ENCODE peak calls at places on chromosomes 4 and X, in four cellular contexts. M is hepatocyte, F is aorta, N is fibroblast of lung. Z is an unnamed sample.

GRCh38 chr4:12791536-12791935 is 692.6 kb downstream of the RAB28 start:
- DNase-seq in M (no peak), F (no peak), N (no peak), Z (peak; percentile 39)

GRCh38 chr4:7434766-7435150 is at the start of gene PSAPL1:
- DNase-seq in M (peak; percentile 92), F (peak; percentile 44), N (peak; percentile 33), Z (no peak)

GRCh38 chr4:26174033-26174432 is 146.8 kb upstream of the RBPJ start:
- DNase-seq in M (peak; percentile 50), F (no peak), N (no peak), Z (no peak)

GRCh38 chrX:66914082-66914481 is 275.2 kb upstream of the EDA2R start:
- DNase-seq in M (peak; percentile 71), F (no peak), N (no peak), Z (peak; percentile 55)

GRCh38 chr4:122450847-122451246 is 5.7 kb downstream of the IL2 start:
- DNase-seq in M (peak; percentile 11), F (no peak), N (no peak), Z (peak; percentile 46)

GRCh38 chr4:156958276-156959074 is 13.1 kb downstream of the PDGFC start:
- DNase-seq in M (no peak), F (no peak), N (no peak), Z (no peak)

GRCh38 chr4:3010998-3011397 is 47.6 kb downstream of the GRK4 start:
- DNase-seq in M (no peak), F (no peak), N (peak; percentile 75), Z (no peak)

GRCh38 chrX:46710927-46711623 is 47.8 kb downstream of the SLC9A7 start:
- DNase-seq in M (no peak), F (no peak), N (no peak), Z (no peak)

GRCh38 chr4:4386296-4386735 is 586 bp upstream of the NSG1 start:
- DNase-seq in M (peak; percentile 22), F (no peak), N (no peak), Z (no peak)

GRCh38 chrX:96081891-96082290 is 602.8 kb upstream of the DIAPH2 start:
- DNase-seq in M (no peak), F (no peak), N (no peak), Z (no peak)

GRCh38 chr4:154332681-154333421 is 158.7 kb downstream of the DCHS2 start:
- DNase-seq in M (peak; percentile 80), F (peak; percentile 47), N (peak; percentile 0), Z (no peak)

GRCh38 chr4:70705856-70706461 is 15.8 kb upstream of the RUFY3 start:
- DNase-seq in M (no peak), F (no peak), N (peak; percentile 72), Z (no peak)

GRCh38 chr4:44725166-44725565 is 1.2 kb downstream of the GNPDA2 start:
- DNase-seq in M (peak; percentile 9), F (no peak), N (peak; percentile 10), Z (no peak)

GRCh38 chrX:9832811-9833210 is 46.6 kb downstream of the SHROOM2 start:
- DNase-seq in M (no peak), F (no peak), N (no peak), Z (peak; percentile 67)

GRCh38 chr4:10521386-10521785 is 64.2 kb upstream of the ZNF518B start:
- DNase-seq in M (no peak), F (no peak), N (no peak), Z (no peak)

GRCh38 chr4:7788687-7789425 is 150.8 kb downstream of the AFAP1 start:
- DNase-seq in M (no peak), F (no peak), N (no peak), Z (no peak)

GRCh38 chr4:184792950-184793555 is 32.7 kb downstream of the ACSL1 start:
- DNase-seq in M (peak; percentile 60), F (no peak), N (peak; percentile 97), Z (peak; percentile 51)

GRCh38 chr4:10013722-10014121 is 7.6 kb downstream of the SLC2A9 start:
- DNase-seq in M (peak; percentile 70), F (no peak), N (no peak), Z (peak; percentile 58)

GRCh38 chrX:2682582-2683177 is 8.4 kb upstream of the CD99 start:
- DNase-seq in M (no peak), F (no peak), N (no peak), Z (no peak)
- H3K27ac ChIP-seq in M (no peak overlapping the region), F (no peak overlapping the region), N (no peak overlapping the region), Z (no peak overlapping the region)

GRCh38 chr4:159175165-159175988 is 72.5 kb downstream of the RAPGEF2 start:
- DNase-seq in M (peak; percentile 88), F (peak; percentile 63), N (peak; percentile 88), Z (peak; percentile 76)

GRCh38 chr4:159177265-159178146 is 74.6 kb downstream of the RAPGEF2 start:
- DNase-seq in M (no peak), F (no peak), N (no peak), Z (no peak)

GRCh38 chr4:159179310-159179958 is 76.6 kb downstream of the RAPGEF2 start:
- DNase-seq in M (no peak), F (no peak), N (no peak), Z (no peak)

GRCh38 chr4:159175989-159176375 is 73.1 kb downstream of the RAPGEF2 start:
- DNase-seq in M (no peak), F (no peak), N (no peak), Z (no peak)

GRCh38 chr4:159178147-159178541 is 75.3 kb downstream of the RAPGEF2 start:
- DNase-seq in M (no peak), F (no peak), N (peak; percentile 12), Z (no peak)
- H3K4me1 ChIP-seq in M (peaks cover 12% of the 10 kb centered on the region), F (peaks cover 3% of the 10 kb centered on the region), N (peaks cover 4% of the 10 kb centered on the region), Z (no peaks in the 10 kb centered on the region)

GRCh38 chrX:7120578-7121219 is 26.8 kb upstream of the STS start:
- DNase-seq in M (peak; percentile 23), F (no peak), N (peak; percentile 20), Z (no peak)
- H3K27ac ChIP-seq in M (peak overlapping the region; percentile 61), F (no peak overlapping the region), N (no peak overlapping the region), Z (no peak overlapping the region)

GRCh38 chr4:1862055-1862911 is 6.3 kb upstream of the LETM1 start:
- DNase-seq in M (peak; percentile 1), F (no peak), N (no peak), Z (no peak)
- H3K4me1 ChIP-seq in M (peaks cover 37% of the 10 kb centered on the region), F (no peaks in the 10 kb centered on the region), N (no peaks in the 10 kb centered on the region), Z (no peaks in the 10 kb centered on the region)

GRCh38 chr4:74793757-74794340 is 474 bp downstream of the BTC start:
- DNase-seq in M (peak; percentile 69), F (peak; percentile 71), N (peak; percentile 22), Z (no peak)
- H3K27ac ChIP-seq in M (peak overlapping the region; percentile 66), F (peak overlapping the region; percentile 74), N (no peak overlapping the region), Z (no peak overlapping the region)

GRCh38 chr4:89492476-89493110 is 185.0 kb upstream of the GPRIN3 start:
- DNase-seq in M (no peak), F (no peak), N (peak; percentile 86), Z (no peak)
- H3K4me1 ChIP-seq in M (peaks cover 4% of the 10 kb centered on the region), F (no peaks in the 10 kb centered on the region), N (peaks cover 10% of the 10 kb centered on the region), Z (peaks cover 15% of the 10 kb centered on the region)

Z was measured in SJCRH30.